ENCODE peak calls at places on chromosomes 6 and 20, in nine cellular contexts. I, P, U, O, Z, W, R, T and E are unnamed samples.

GRCh38 chr20:44181611-44182010 is 5.4 kb downstream of the JPH2 start:
- DNase-seq in I (no peak), P (no peak), U (no peak), O (no peak), Z (peak), W (no peak), R (no peak), T (peak), E (no peak)

GRCh38 chr6:37882724-37883413 is 63.3 kb downstream of the ZFAND3 start:
- DNase-seq in I (no peak), P (no peak), U (no peak), O (no peak), Z (no peak), W (no peak), R (no peak), T (no peak), E (no peak)

GRCh38 chr6:15410752-15411151 is 164.9 kb downstream of the JARID2 start:
- DNase-seq in I (no peak), P (no peak), U (no peak), O (no peak), Z (no peak), W (no peak), R (no peak), T (no peak), E (no peak)

GRCh38 chr6:166490671-166491500 is 95.6 kb downstream of the RAMACL start:
- DNase-seq in I (no peak), P (no peak), U (peak), O (no peak), Z (peak), W (no peak), R (no peak), T (no peak), E (peak)

GRCh38 chr6:169829786-169830185 is 78.4 kb downstream of the ERMARD start:
- DNase-seq in I (no peak), P (no peak), U (no peak), O (no peak), Z (no peak), W (peak), R (no peak), T (no peak), E (peak)

GRCh38 chr20:25197173-25197869 is 1.8 kb downstream of the ENTPD6 start:
- DNase-seq in I (no peak), P (no peak), U (no peak), O (no peak), Z (no peak), W (no peak), R (no peak), T (no peak), E (no peak)

GRCh38 chr6:83368582-83368981 is 62.3 kb downstream of the ME1 start:
- DNase-seq in I (no peak), P (no peak), U (no peak), O (no peak), Z (no peak), W (no peak), R (no peak), T (no peak), E (no peak)

GRCh38 chr6:125511809-125512341 is 210.1 kb upstream of the HDDC2 start:
- DNase-seq in I (no peak), P (no peak), U (no peak), O (no peak), Z (no peak), W (no peak), R (no peak), T (no peak), E (no peak)

GRCh38 chr20:1942061-1942460 is 46.9 kb downstream of the SIRPA start:
- DNase-seq in I (no peak), P (no peak), U (no peak), O (no peak), Z (no peak), W (no peak), R (no peak), T (no peak), E (no peak)

GRCh38 chr6:46490425-46491200 is 636 bp downstream of the RCAN2 start:
- DNase-seq in I (no peak), P (no peak), U (peak), O (no peak), Z (peak), W (no peak), R (peak), T (peak), E (peak)

GRCh38 chr20:60372822-60373221 is 414.6 kb downstream of the CDH26 start:
- DNase-seq in I (no peak), P (no peak), U (no peak), O (no peak), Z (no peak), W (no peak), R (no peak), T (no peak), E (no peak)

GRCh38 chr6:145772846-145773245 is 37.5 kb upstream of the EPM2A start:
- DNase-seq in I (no peak), P (no peak), U (no peak), O (no peak), Z (no peak), W (no peak), R (no peak), T (no peak), E (no peak)

GRCh38 chr6:106746660-106747059 is 117.3 kb downstream of the QRSL1 start:
- DNase-seq in I (no peak), P (no peak), U (no peak), O (no peak), Z (no peak), W (no peak), R (no peak), T (peak), E (no peak)

GRCh38 chr6:139378882-139379341 is 4.5 kb upstream of the CITED2 start:
- DNase-seq in I (no peak), P (no peak), U (no peak), O (no peak), Z (no peak), W (no peak), R (no peak), T (no peak), E (no peak)

GRCh38 chr6:149608381-149608982 is 40.0 kb downstream of the KATNA1 start:
- DNase-seq in I (no peak), P (no peak), U (no peak), O (no peak), Z (no peak), W (no peak), R (no peak), T (no peak), E (no peak)

GRCh38 chr6:29995346-29995777 is 53.0 kb downstream of the HLA-A start:
- DNase-seq in I (no peak), P (no peak), U (peak), O (no peak), Z (no peak), W (no peak), R (no peak), T (no peak), E (no peak)